ENCODE peak calls at places on chromosomes 13 and 19, in eight cellular contexts. T is GM04503, S is hepatic stellate cell, Q is C1 segment of cervical spinal cord, U is HAP-1, G is ovary, W is left cardiac atrium, J is GM03348. P is an unnamed sample.

GRCh38 chr13:41952749-41953148 is 8.2 kb downstream of the VWA8 start:
- DNase-seq in W (no peak), S (no peak), T (no peak), Q (no peak), U (no peak), G (no peak), J (no peak), P (no peak)

GRCh38 chr19:8578642-8579265 is 1.5 kb upstream of the MYO1F start:
- DNase-seq in Q (no peak), J (peak), W (peak), S (peak), T (no peak), G (peak), U (peak), P (peak)

GRCh38 chr13:113329656-113330312 is 32.7 kb downstream of the LAMP1 start:
- DNase-seq in T (no peak), G (no peak), W (no peak), U (no peak), Q (no peak), J (no peak), S (no peak), P (no peak)

GRCh38 chr13:52862358-52863206 is 14.1 kb upstream of the PCDH8 start:
- DNase-seq in G (no peak), Q (no peak), J (peak), S (no peak), U (peak), W (no peak), T (no peak), P (no peak)

GRCh38 chr13:35703061-35703460 is 226.6 kb upstream of the MAB21L1 start:
- DNase-seq in S (no peak), J (no peak), Q (no peak), G (no peak), W (no peak), U (no peak), T (no peak), P (no peak)

GRCh38 chr13:30463820-30464495 is 1.8 kb downstream of the HMGB1 start:
- DNase-seq in U (peak), J (peak), T (peak), G (no peak), W (peak), S (peak), Q (no peak), P (peak)

GRCh38 chr19:35164418-35164817 is 9.9 kb downstream of the FXYD5 start:
- DNase-seq in U (no peak), G (no peak), Q (no peak), W (no peak), T (no peak), S (no peak), J (no peak), P (no peak)

GRCh38 chr19:43780706-43781525 is at the start of gene KCNN4:
- DNase-seq in U (no peak), T (no peak), W (no peak), Q (no peak), G (no peak), S (peak), J (peak), P (peak)

GRCh38 chr19:50925734-50926133 is 14.5 kb upstream of the KLK4 start:
- DNase-seq in S (no peak), W (no peak), U (no peak), Q (no peak), J (no peak), G (no peak), T (no peak), P (no peak)

GRCh38 chr13:46648166-46648607 is 95.2 kb downstream of the LRCH1 start:
- DNase-seq in U (peak), J (peak), G (no peak), Q (no peak), W (no peak), S (no peak), T (no peak), P (peak)

GRCh38 chr13:102128216-102128800 is 273.5 kb downstream of the FGF14 start:
- DNase-seq in W (no peak), U (no peak), T (no peak), Q (no peak), J (peak), G (no peak), S (no peak), P (peak)

GRCh38 chr19:55472463-55472862 is 4.0 kb upstream of the ZNF628 start:
- DNase-seq in J (peak), G (no peak), U (no peak), T (no peak), S (peak), W (no peak), Q (no peak), P (peak)

GRCh38 chr13:76596216-76596615 is 290.0 kb downstream of the KCTD12 start:
- DNase-seq in J (no peak), W (no peak), G (no peak), S (no peak), U (no peak), T (no peak), Q (no peak), P (no peak)

GRCh38 chr13:51004918-51005460 is 95.4 kb downstream of the RNASEH2B start:
- DNase-seq in Q (no peak), U (no peak), J (no peak), T (no peak), S (no peak), W (no peak), G (no peak), P (no peak)

GRCh38 chr13:37534181-37534580 is 64.4 kb downstream of the POSTN start:
- DNase-seq in S (peak), T (peak), U (no peak), Q (no peak), G (no peak), J (peak), W (no peak), P (peak)

GRCh38 chr19:13429563-13429962 is 76.7 kb downstream of the CACNA1A start:
- DNase-seq in Q (no peak), J (no peak), G (no peak), S (no peak), T (no peak), U (no peak), W (no peak), P (no peak)

GRCh38 chr19:44618640-44619357 is 5.4 kb downstream of the IGSF23 start:
- DNase-seq in T (no peak), S (no peak), Q (no peak), G (no peak), J (no peak), U (no peak), W (no peak), P (no peak)

GRCh38 chr19:20928371-20928770 is 5.3 kb downstream of the ZNF85 start:
- DNase-seq in T (peak), U (no peak), Q (no peak), J (peak), S (peak), W (no peak), G (no peak), P (peak)

GRCh38 chr19:11195169-11195568 is 2.2 kb downstream of the KANK2 start:
- DNase-seq in S (peak), T (no peak), Q (no peak), W (peak), G (peak), U (no peak), J (peak), P (no peak)

GRCh38 chr19:38204728-38205127 is 19.3 kb downstream of the DPF1 start:
- DNase-seq in T (no peak), W (no peak), Q (no peak), S (no peak), U (no peak), G (no peak), J (no peak), P (no peak)

GRCh38 chr19:4977299-4978174 is 8.6 kb downstream of the KDM4B start:
- DNase-seq in G (peak), U (no peak), T (peak), S (peak), W (no peak), J (peak), Q (no peak), P (peak)

GRCh38 chr13:99978781-99979452 is 2.7 kb upstream of the ZIC2 start:
- DNase-seq in U (no peak), S (no peak), G (no peak), W (no peak), J (no peak), Q (no peak), T (no peak), P (no peak)

GRCh38 chr13:111517641-111518010 is 197.2 kb downstream of the TEX29 start:
- DNase-seq in Q (no peak), U (no peak), J (no peak), G (no peak), T (no peak), W (no peak), S (no peak), P (no peak)

GRCh38 chr19:44303976-44304568 is 753 bp downstream of the ZNF235 start:
- DNase-seq in W (no peak), T (peak), J (peak), S (peak), G (no peak), Q (no peak), U (peak), P (peak)

GRCh38 chr13:28476919-28477708 is 17.8 kb downstream of the FLT1 start:
- DNase-seq in J (no peak), U (no peak), W (no peak), S (no peak), T (no peak), G (no peak), Q (no peak), P (no peak)

GRCh38 chr19:35009424-35010415 is 9.6 kb downstream of the GRAMD1A start:
- DNase-seq in W (no peak), G (no peak), Q (no peak), T (no peak), S (no peak), U (no peak), J (no peak), P (no peak)